ENCODE peak calls at places on chromosome 12, in nine cellular contexts. Z, U, B, A, V, C, R, Q and S are unnamed samples.

GRCh38 chr12:122893208-122894151 is 2.4 kb downstream of the VPS37B start:
- DNase-seq in U (no peak), V (no peak), Z (no peak), C (no peak), R (no peak), A (no peak), B (no peak), Q (no peak), S (no peak)

GRCh38 chr12:112575559-112576067 is 156.9 kb downstream of the PTPN11 start:
- DNase-seq in V (no peak), C (no peak), U (no peak), A (no peak), Q (no peak), B (no peak), Z (no peak), R (no peak), S (no peak)

GRCh38 chr12:120822832-120823503 is 81.2 kb downstream of the SPPL3 start:
- DNase-seq in Q (peak; percentile 93), U (no peak), A (no peak), B (peak; percentile 92), Z (no peak), R (no peak), V (no peak), C (no peak), S (peak; percentile 44)

GRCh38 chr12:132761032-132761910 is at the start of gene ANKLE2:
- DNase-seq in R (peak; percentile 51), C (peak; percentile 61), B (peak; percentile 49), Q (peak; percentile 77), V (peak; percentile 60), A (peak; percentile 84), U (no peak), Z (no peak), S (peak; percentile 70)

GRCh38 chr12:121451931-121452330 is 52.0 kb downstream of the RNF34 start:
- DNase-seq in V (no peak), U (no peak), B (no peak), R (no peak), C (no peak), Z (no peak), Q (no peak), A (peak; percentile 44), S (peak; percentile 52)

GRCh38 chr12:95951515-95951914 is 8.4 kb downstream of the AMDHD1 start:
- DNase-seq in Q (peak; percentile 46), R (no peak), V (no peak), B (no peak), U (no peak), A (no peak), C (no peak), Z (no peak), S (no peak)

GRCh38 chr12:42372154-42372791 is 46.3 kb downstream of the PPHLN1 start:
- DNase-seq in U (no peak), V (no peak), R (peak; percentile 51), Z (no peak), Q (peak; percentile 73), B (peak; percentile 56), A (peak; percentile 68), C (peak; percentile 62), S (peak; percentile 72)

GRCh38 chr12:106359620-106360399 is 2.3 kb downstream of the POLR3B start:
- DNase-seq in V (no peak), R (no peak), A (no peak), U (no peak), C (no peak), B (no peak), Q (no peak), Z (no peak), S (no peak)

GRCh38 chr12:18496156-18496555 is 234.8 kb downstream of the PIK3C2G start:
- DNase-seq in C (peak; percentile 4), A (no peak), R (no peak), V (no peak), B (no peak), Z (no peak), U (no peak), Q (no peak), S (no peak)

GRCh38 chr12:7327913-7328312 is 24.0 kb downstream of the ACSM4 start:
- DNase-seq in U (no peak), R (no peak), Z (no peak), V (no peak), B (no peak), C (no peak), A (no peak), Q (no peak), S (no peak)